ENCODE peak calls at places on chromosome 17, in four cellular contexts. S is germinal center, D is EH, N is BE2C. P is an unnamed sample.

GRCh38 chr17:31413871-31414589 is 22.6 kb downstream of the RAB11FIP4 start:
- DNase-seq in S (no peak), D (peak; percentile 75), N (no peak), P (no peak)

GRCh38 chr17:13541032-13541480 is 60.7 kb downstream of the HS3ST3A1 start:
- DNase-seq in S (no peak), D (peak; percentile 98), N (no peak), P (no peak)

GRCh38 chr17:77740481-77740880 is 218.0 kb upstream of the TNRC6C start:
- DNase-seq in S (no peak), D (no peak), N (no peak), P (no peak)

GRCh38 chr17:21303441-21304065 is 19.0 kb downstream of the MAP2K3 start:
- DNase-seq in S (no peak), D (no peak), N (no peak), P (no peak)

GRCh38 chr17:10557422-10557821 is 8.0 kb upstream of the MYH2 start:
- DNase-seq in S (no peak), D (peak; percentile 85), N (no peak), P (no peak)

GRCh38 chr17:77531002-77531401 is 390.2 kb downstream of the SEC14L1 start:
- DNase-seq in S (no peak), D (no peak), N (no peak), P (peak; percentile 34)

GRCh38 chr17:81335388-81336157 is 40.5 kb upstream of the SLC38A10 start:
- DNase-seq in S (no peak), D (no peak), N (peak; percentile 9), P (no peak)

GRCh38 chr17:27282054-27282501 is 11.8 kb upstream of the WSB1 start:
- DNase-seq in S (peak; percentile 25), D (peak; percentile 68), N (no peak), P (no peak)

GRCh38 chr17:8447816-8448215 is 12.1 kb downstream of the NDEL1 start:
- DNase-seq in S (no peak), D (no peak), N (no peak), P (no peak)

GRCh38 chr17:43393944-43394482 is 4.8 kb upstream of the ARL4D start:
- DNase-seq in S (peak; percentile 86), D (peak; percentile 88), N (peak; percentile 90), P (peak; percentile 68)

GRCh38 chr17:6894206-6894528 is 62.6 kb upstream of the TEKT1 start:
- DNase-seq in S (peak; percentile 31), D (peak; percentile 11), N (no peak), P (no peak)

GRCh38 chr17:61325382-61326073 is 74.1 kb upstream of the TBX2 start:
- DNase-seq in S (no peak), D (peak; percentile 81), N (peak; percentile 91), P (peak; percentile 66)

GRCh38 chr17:77200711-77201110 is 59.9 kb downstream of the SEC14L1 start:
- DNase-seq in S (no peak), D (no peak), N (no peak), P (no peak)

GRCh38 chr17:41651625-41652460 is 27.5 kb upstream of the KRT17 start:
- DNase-seq in S (no peak), D (no peak), N (no peak), P (no peak)

GRCh38 chr17:61383689-61384201 is 15.9 kb upstream of the TBX2 start:
- DNase-seq in S (no peak), D (peak; percentile 57), N (peak; percentile 78), P (no peak)

GRCh38 chr17:7747586-7747985 is 30.0 kb downstream of the DNAH2 start:
- DNase-seq in S (no peak), D (peak; percentile 78), N (no peak), P (no peak)

GRCh38 chr17:21679256-21680146 is 12.8 kb upstream of the KCNJ18 start:
- DNase-seq in S (no peak), D (no peak), N (no peak), P (no peak)

GRCh38 chr17:64718058-64718457 is 56.0 kb upstream of the SMURF2 start:
- DNase-seq in S (no peak), D (no peak), N (no peak), P (no peak)

GRCh38 chr17:16171613-16172012 is 43.7 kb downstream of the NCOR1 start:
- DNase-seq in S (no peak), D (no peak), N (no peak), P (peak; percentile 1)

GRCh38 chr17:7261377-7262191 is 694 bp downstream of the CLDN7 start:
- DNase-seq in S (peak; percentile 36), D (no peak), N (no peak), P (peak; percentile 43)

GRCh38 chr17:13601776-13602551 is at the start of gene HS3ST3A1:
- DNase-seq in S (no peak), D (peak; percentile 81), N (peak; percentile 68), P (no peak)

GRCh38 chr17:5272313-5272712 is 9.8 kb upstream of the RABEP1 start:
- DNase-seq in S (no peak), D (no peak), N (no peak), P (no peak)

GRCh38 chr17:74485012-74485743 is 18.7 kb downstream of the CD300A start:
- DNase-seq in S (no peak), D (no peak), N (no peak), P (no peak)

GRCh38 chr17:56441331-56441730 is 152.2 kb upstream of the NOG start:
- DNase-seq in S (no peak), D (peak; percentile 87), N (no peak), P (no peak)

GRCh38 chr17:13415877-13416416 is 185.8 kb downstream of the HS3ST3A1 start:
- DNase-seq in S (no peak), D (peak; percentile 89), N (peak; percentile 75), P (no peak)

GRCh38 chr17:82231312-82231561 is 2.4 kb downstream of the SLC16A3 start:
- DNase-seq in S (no peak), D (no peak), N (no peak), P (no peak)

GRCh38 chr17:42692489-42692888 is 10.2 kb downstream of the CNTNAP1 start:
- DNase-seq in S (no peak), D (no peak), N (no peak), P (no peak)

GRCh38 chr17:5203178-5203907 is 11.7 kb upstream of the ZNF594 start:
- DNase-seq in S (no peak), D (peak; percentile 56), N (no peak), P (no peak)

GRCh38 chr17:62891659-62892058 is 74.4 kb upstream of the TANC2 start:
- DNase-seq in S (no peak), D (no peak), N (no peak), P (peak; percentile 51)

P was measured in NCI-H146.